ENCODE peak calls at places on chromosome 7, in ten cellular contexts. One of them, this sample, is unnamed.

GRCh38 chr7:76063525-76063924 is 15.6 kb downstream of the MDH2 start:
- DNase-seq in NCI-H526 treated with DMSO at 0.1 percent for 48 hours: no peak
- DNase-seq in fibroblast of lung: no peak
- DNase-seq in stimulated activated CD4-positive, alpha-beta T cell treated with anti-CD3 and anti-CD28 coated beads, Interleukin-1b, Interleukin-23, amount 100 ng/mL, for 1 hour: no peak
- DNase-seq in activated T-cell treated with anti-CD3 and anti-CD28 coated beads, Interleukin-2, amount 50 U/mL, for 4 hours: no peak
- DNase-seq in activated CD4-positive, CD25-positive, alpha-beta regulatory T cell: no peak
- DNase-seq in amniotic stem cell: no peak
- DNase-seq in NCI-H1092: no peak
- DNase-seq in activated T-helper 2 cell treated with anti-CD3 and anti-CD28 coated beads, Interferon-gamma antibody, Interleukin-2, Interleukin-4, amounts not matched to agents 10 μg/mL and 5 μg/mL and 100 μg/mL, durations not matched to agents 14 hours and 24 hours and 36 hours: no peak
- DNase-seq in HuH-7: no peak
- DNase-seq in this sample: no peak

GRCh38 chr7:105860793-105861192 is 15.6 kb downstream of the ATXN7L1 start:
- DNase-seq in NCI-H526 treated with DMSO at 0.1 percent for 48 hours: no peak
- DNase-seq in fibroblast of lung: no peak
- DNase-seq in stimulated activated CD4-positive, alpha-beta T cell treated with anti-CD3 and anti-CD28 coated beads, Interleukin-1b, Interleukin-23, amount 100 ng/mL, for 1 hour: no peak
- DNase-seq in activated T-cell treated with anti-CD3 and anti-CD28 coated beads, Interleukin-2, amount 50 U/mL, for 4 hours: no peak
- DNase-seq in activated CD4-positive, CD25-positive, alpha-beta regulatory T cell: no peak
- DNase-seq in amniotic stem cell: no peak
- DNase-seq in NCI-H1092: no peak
- DNase-seq in activated T-helper 2 cell treated with anti-CD3 and anti-CD28 coated beads, Interferon-gamma antibody, Interleukin-2, Interleukin-4, amounts not matched to agents 10 μg/mL and 5 μg/mL and 100 μg/mL, durations not matched to agents 14 hours and 24 hours and 36 hours: no peak
- DNase-seq in HuH-7: no peak
- DNase-seq in this sample: no peak

GRCh38 chr7:146172112-146172511 is 55.5 kb downstream of the CNTNAP2 start:
- DNase-seq in NCI-H526 treated with DMSO at 0.1 percent for 48 hours: no peak
- DNase-seq in fibroblast of lung: no peak
- DNase-seq in stimulated activated CD4-positive, alpha-beta T cell treated with anti-CD3 and anti-CD28 coated beads, Interleukin-1b, Interleukin-23, amount 100 ng/mL, for 1 hour: no peak
- DNase-seq in activated T-cell treated with anti-CD3 and anti-CD28 coated beads, Interleukin-2, amount 50 U/mL, for 4 hours: no peak
- DNase-seq in activated CD4-positive, CD25-positive, alpha-beta regulatory T cell: no peak
- DNase-seq in amniotic stem cell: no peak
- DNase-seq in NCI-H1092: no peak
- DNase-seq in activated T-helper 2 cell treated with anti-CD3 and anti-CD28 coated beads, Interferon-gamma antibody, Interleukin-2, Interleukin-4, amounts not matched to agents 10 μg/mL and 5 μg/mL and 100 μg/mL, durations not matched to agents 14 hours and 24 hours and 36 hours: no peak
- DNase-seq in HuH-7: no peak
- DNase-seq in this sample: no peak

GRCh38 chr7:110104243-110104642 is 986.7 kb upstream of the LRRN3 start:
- DNase-seq in NCI-H526 treated with DMSO at 0.1 percent for 48 hours: no peak
- DNase-seq in fibroblast of lung: no peak
- DNase-seq in stimulated activated CD4-positive, alpha-beta T cell treated with anti-CD3 and anti-CD28 coated beads, Interleukin-1b, Interleukin-23, amount 100 ng/mL, for 1 hour: no peak
- DNase-seq in activated T-cell treated with anti-CD3 and anti-CD28 coated beads, Interleukin-2, amount 50 U/mL, for 4 hours: no peak
- DNase-seq in activated CD4-positive, CD25-positive, alpha-beta regulatory T cell: no peak
- DNase-seq in amniotic stem cell: no peak
- DNase-seq in NCI-H1092: no peak
- DNase-seq in activated T-helper 2 cell treated with anti-CD3 and anti-CD28 coated beads, Interferon-gamma antibody, Interleukin-2, Interleukin-4, amounts not matched to agents 10 μg/mL and 5 μg/mL and 100 μg/mL, durations not matched to agents 14 hours and 24 hours and 36 hours: no peak
- DNase-seq in HuH-7: no peak
- DNase-seq in this sample: no peak

GRCh38 chr7:101935521-101936141 is 118.2 kb downstream of the CUX1 start:
- DNase-seq in NCI-H526 treated with DMSO at 0.1 percent for 48 hours: no peak
- DNase-seq in fibroblast of lung: no peak
- DNase-seq in stimulated activated CD4-positive, alpha-beta T cell treated with anti-CD3 and anti-CD28 coated beads, Interleukin-1b, Interleukin-23, amount 100 ng/mL, for 1 hour: no peak
- DNase-seq in activated T-cell treated with anti-CD3 and anti-CD28 coated beads, Interleukin-2, amount 50 U/mL, for 4 hours: no peak
- DNase-seq in activated CD4-positive, CD25-positive, alpha-beta regulatory T cell: no peak
- DNase-seq in amniotic stem cell: no peak
- DNase-seq in NCI-H1092: no peak
- DNase-seq in activated T-helper 2 cell treated with anti-CD3 and anti-CD28 coated beads, Interferon-gamma antibody, Interleukin-2, Interleukin-4, amounts not matched to agents 10 μg/mL and 5 μg/mL and 100 μg/mL, durations not matched to agents 14 hours and 24 hours and 36 hours: no peak
- DNase-seq in HuH-7: no peak
- DNase-seq in this sample: no peak

GRCh38 chr7:155483245-155483644 is 25.3 kb downstream of the EN2 start:
- DNase-seq in NCI-H526 treated with DMSO at 0.1 percent for 48 hours: no peak
- DNase-seq in fibroblast of lung: no peak
- DNase-seq in stimulated activated CD4-positive, alpha-beta T cell treated with anti-CD3 and anti-CD28 coated beads, Interleukin-1b, Interleukin-23, amount 100 ng/mL, for 1 hour: no peak
- DNase-seq in activated T-cell treated with anti-CD3 and anti-CD28 coated beads, Interleukin-2, amount 50 U/mL, for 4 hours: no peak
- DNase-seq in activated CD4-positive, CD25-positive, alpha-beta regulatory T cell: no peak
- DNase-seq in amniotic stem cell: no peak
- DNase-seq in NCI-H1092: no peak
- DNase-seq in activated T-helper 2 cell treated with anti-CD3 and anti-CD28 coated beads, Interferon-gamma antibody, Interleukin-2, Interleukin-4, amounts not matched to agents 10 μg/mL and 5 μg/mL and 100 μg/mL, durations not matched to agents 14 hours and 24 hours and 36 hours: no peak
- DNase-seq in HuH-7: no peak
- DNase-seq in this sample: no peak

GRCh38 chr7:56092789-56093531 is at the start of gene PHKG1:
- DNase-seq in NCI-H526 treated with DMSO at 0.1 percent for 48 hours: no peak
- DNase-seq in fibroblast of lung: peak; percentile 80
- DNase-seq in stimulated activated CD4-positive, alpha-beta T cell treated with anti-CD3 and anti-CD28 coated beads, Interleukin-1b, Interleukin-23, amount 100 ng/mL, for 1 hour: no peak
- DNase-seq in activated T-cell treated with anti-CD3 and anti-CD28 coated beads, Interleukin-2, amount 50 U/mL, for 4 hours: no peak
- DNase-seq in activated CD4-positive, CD25-positive, alpha-beta regulatory T cell: no peak
- DNase-seq in amniotic stem cell: peak; percentile 57
- DNase-seq in NCI-H1092: peak; percentile 67
- DNase-seq in activated T-helper 2 cell treated with anti-CD3 and anti-CD28 coated beads, Interferon-gamma antibody, Interleukin-2, Interleukin-4, amounts not matched to agents 10 μg/mL and 5 μg/mL and 100 μg/mL, durations not matched to agents 14 hours and 24 hours and 36 hours: no peak
- DNase-seq in HuH-7: peak; percentile 74
- DNase-seq in this sample: no peak

GRCh38 chr7:50363327-50364060 is 59.0 kb downstream of the IKZF1 start:
- DNase-seq in NCI-H526 treated with DMSO at 0.1 percent for 48 hours: no peak
- DNase-seq in fibroblast of lung: no peak
- DNase-seq in stimulated activated CD4-positive, alpha-beta T cell treated with anti-CD3 and anti-CD28 coated beads, Interleukin-1b, Interleukin-23, amount 100 ng/mL, for 1 hour: no peak
- DNase-seq in activated T-cell treated with anti-CD3 and anti-CD28 coated beads, Interleukin-2, amount 50 U/mL, for 4 hours: no peak
- DNase-seq in activated CD4-positive, CD25-positive, alpha-beta regulatory T cell: no peak
- DNase-seq in amniotic stem cell: no peak
- DNase-seq in NCI-H1092: no peak
- DNase-seq in activated T-helper 2 cell treated with anti-CD3 and anti-CD28 coated beads, Interferon-gamma antibody, Interleukin-2, Interleukin-4, amounts not matched to agents 10 μg/mL and 5 μg/mL and 100 μg/mL, durations not matched to agents 14 hours and 24 hours and 36 hours: no peak
- DNase-seq in HuH-7: no peak
- DNase-seq in this sample: no peak

GRCh38 chr7:140239653-140239935 is 62.8 kb upstream of the KDM7A start:
- DNase-seq in NCI-H526 treated with DMSO at 0.1 percent for 48 hours: no peak
- DNase-seq in fibroblast of lung: no peak
- DNase-seq in stimulated activated CD4-positive, alpha-beta T cell treated with anti-CD3 and anti-CD28 coated beads, Interleukin-1b, Interleukin-23, amount 100 ng/mL, for 1 hour: no peak
- DNase-seq in activated T-cell treated with anti-CD3 and anti-CD28 coated beads, Interleukin-2, amount 50 U/mL, for 4 hours: no peak
- DNase-seq in activated CD4-positive, CD25-positive, alpha-beta regulatory T cell: no peak
- DNase-seq in amniotic stem cell: no peak
- DNase-seq in NCI-H1092: no peak
- DNase-seq in activated T-helper 2 cell treated with anti-CD3 and anti-CD28 coated beads, Interferon-gamma antibody, Interleukin-2, Interleukin-4, amounts not matched to agents 10 μg/mL and 5 μg/mL and 100 μg/mL, durations not matched to agents 14 hours and 24 hours and 36 hours: no peak
- DNase-seq in HuH-7: no peak
- DNase-seq in this sample: no peak

GRCh38 chr7:94875221-94875620 is 32.2 kb upstream of the PPP1R9A start:
- DNase-seq in NCI-H526 treated with DMSO at 0.1 percent for 48 hours: no peak
- DNase-seq in fibroblast of lung: no peak
- DNase-seq in stimulated activated CD4-positive, alpha-beta T cell treated with anti-CD3 and anti-CD28 coated beads, Interleukin-1b, Interleukin-23, amount 100 ng/mL, for 1 hour: no peak
- DNase-seq in activated T-cell treated with anti-CD3 and anti-CD28 coated beads, Interleukin-2, amount 50 U/mL, for 4 hours: no peak
- DNase-seq in activated CD4-positive, CD25-positive, alpha-beta regulatory T cell: no peak
- DNase-seq in amniotic stem cell: no peak
- DNase-seq in NCI-H1092: no peak
- DNase-seq in activated T-helper 2 cell treated with anti-CD3 and anti-CD28 coated beads, Interferon-gamma antibody, Interleukin-2, Interleukin-4, amounts not matched to agents 10 μg/mL and 5 μg/mL and 100 μg/mL, durations not matched to agents 14 hours and 24 hours and 36 hours: no peak
- DNase-seq in HuH-7: no peak
- DNase-seq in this sample: no peak

GRCh38 chr7:72183835-72184234 is 228.3 kb downstream of the CALN1 start:
- DNase-seq in NCI-H526 treated with DMSO at 0.1 percent for 48 hours: no peak
- DNase-seq in fibroblast of lung: no peak
- DNase-seq in stimulated activated CD4-positive, alpha-beta T cell treated with anti-CD3 and anti-CD28 coated beads, Interleukin-1b, Interleukin-23, amount 100 ng/mL, for 1 hour: no peak
- DNase-seq in activated T-cell treated with anti-CD3 and anti-CD28 coated beads, Interleukin-2, amount 50 U/mL, for 4 hours: no peak
- DNase-seq in activated CD4-positive, CD25-positive, alpha-beta regulatory T cell: no peak
- DNase-seq in amniotic stem cell: no peak
- DNase-seq in NCI-H1092: no peak
- DNase-seq in activated T-helper 2 cell treated with anti-CD3 and anti-CD28 coated beads, Interferon-gamma antibody, Interleukin-2, Interleukin-4, amounts not matched to agents 10 μg/mL and 5 μg/mL and 100 μg/mL, durations not matched to agents 14 hours and 24 hours and 36 hours: no peak
- DNase-seq in HuH-7: no peak
- DNase-seq in this sample: no peak

GRCh38 chr7:117929217-117929616 is 56.0 kb upstream of the CTTNBP2 start:
- DNase-seq in NCI-H526 treated with DMSO at 0.1 percent for 48 hours: no peak
- DNase-seq in fibroblast of lung: no peak
- DNase-seq in stimulated activated CD4-positive, alpha-beta T cell treated with anti-CD3 and anti-CD28 coated beads, Interleukin-1b, Interleukin-23, amount 100 ng/mL, for 1 hour: no peak
- DNase-seq in activated T-cell treated with anti-CD3 and anti-CD28 coated beads, Interleukin-2, amount 50 U/mL, for 4 hours: no peak
- DNase-seq in activated CD4-positive, CD25-positive, alpha-beta regulatory T cell: no peak
- DNase-seq in amniotic stem cell: no peak
- DNase-seq in NCI-H1092: no peak
- DNase-seq in activated T-helper 2 cell treated with anti-CD3 and anti-CD28 coated beads, Interferon-gamma antibody, Interleukin-2, Interleukin-4, amounts not matched to agents 10 μg/mL and 5 μg/mL and 100 μg/mL, durations not matched to agents 14 hours and 24 hours and 36 hours: no peak
- DNase-seq in HuH-7: no peak
- DNase-seq in this sample: no peak

GRCh38 chr7:114302858-114303257 is 111.8 kb upstream of the FOXP2 start:
- DNase-seq in NCI-H526 treated with DMSO at 0.1 percent for 48 hours: no peak
- DNase-seq in fibroblast of lung: peak; percentile 10
- DNase-seq in stimulated activated CD4-positive, alpha-beta T cell treated with anti-CD3 and anti-CD28 coated beads, Interleukin-1b, Interleukin-23, amount 100 ng/mL, for 1 hour: no peak
- DNase-seq in activated T-cell treated with anti-CD3 and anti-CD28 coated beads, Interleukin-2, amount 50 U/mL, for 4 hours: no peak
- DNase-seq in activated CD4-positive, CD25-positive, alpha-beta regulatory T cell: no peak
- DNase-seq in amniotic stem cell: no peak
- DNase-seq in NCI-H1092: no peak
- DNase-seq in activated T-helper 2 cell treated with anti-CD3 and anti-CD28 coated beads, Interferon-gamma antibody, Interleukin-2, Interleukin-4, amounts not matched to agents 10 μg/mL and 5 μg/mL and 100 μg/mL, durations not matched to agents 14 hours and 24 hours and 36 hours: no peak
- DNase-seq in HuH-7: no peak
- DNase-seq in this sample: no peak

GRCh38 chr7:78463039-78463438 is 664.5 kb downstream of the PHTF2 start:
- DNase-seq in NCI-H526 treated with DMSO at 0.1 percent for 48 hours: no peak
- DNase-seq in fibroblast of lung: no peak
- DNase-seq in stimulated activated CD4-positive, alpha-beta T cell treated with anti-CD3 and anti-CD28 coated beads, Interleukin-1b, Interleukin-23, amount 100 ng/mL, for 1 hour: no peak
- DNase-seq in activated T-cell treated with anti-CD3 and anti-CD28 coated beads, Interleukin-2, amount 50 U/mL, for 4 hours: no peak
- DNase-seq in activated CD4-positive, CD25-positive, alpha-beta regulatory T cell: no peak
- DNase-seq in amniotic stem cell: no peak
- DNase-seq in NCI-H1092: no peak
- DNase-seq in activated T-helper 2 cell treated with anti-CD3 and anti-CD28 coated beads, Interferon-gamma antibody, Interleukin-2, Interleukin-4, amounts not matched to agents 10 μg/mL and 5 μg/mL and 100 μg/mL, durations not matched to agents 14 hours and 24 hours and 36 hours: no peak
- DNase-seq in HuH-7: no peak
- DNase-seq in this sample: no peak

GRCh38 chr7:152313217-152313616 is 122.6 kb downstream of the KMT2C start:
- DNase-seq in NCI-H526 treated with DMSO at 0.1 percent for 48 hours: no peak
- DNase-seq in fibroblast of lung: no peak
- DNase-seq in stimulated activated CD4-positive, alpha-beta T cell treated with anti-CD3 and anti-CD28 coated beads, Interleukin-1b, Interleukin-23, amount 100 ng/mL, for 1 hour: no peak
- DNase-seq in activated T-cell treated with anti-CD3 and anti-CD28 coated beads, Interleukin-2, amount 50 U/mL, for 4 hours: no peak
- DNase-seq in activated CD4-positive, CD25-positive, alpha-beta regulatory T cell: no peak
- DNase-seq in amniotic stem cell: no peak
- DNase-seq in NCI-H1092: no peak
- DNase-seq in activated T-helper 2 cell treated with anti-CD3 and anti-CD28 coated beads, Interferon-gamma antibody, Interleukin-2, Interleukin-4, amounts not matched to agents 10 μg/mL and 5 μg/mL and 100 μg/mL, durations not matched to agents 14 hours and 24 hours and 36 hours: no peak
- DNase-seq in HuH-7: no peak
- DNase-seq in this sample: no peak

GRCh38 chr7:21945374-21946227 is at the start of gene CDCA7L:
- DNase-seq in NCI-H526 treated with DMSO at 0.1 percent for 48 hours: peak; percentile 77
- DNase-seq in fibroblast of lung: peak; percentile 77
- DNase-seq in stimulated activated CD4-positive, alpha-beta T cell treated with anti-CD3 and anti-CD28 coated beads, Interleukin-1b, Interleukin-23, amount 100 ng/mL, for 1 hour: peak; percentile 29
- DNase-seq in activated T-cell treated with anti-CD3 and anti-CD28 coated beads, Interleukin-2, amount 50 U/mL, for 4 hours: peak; percentile 39
- DNase-seq in activated CD4-positive, CD25-positive, alpha-beta regulatory T cell: peak; percentile 25
- DNase-seq in amniotic stem cell: peak; percentile 31
- DNase-seq in NCI-H1092: peak; percentile 68
- DNase-seq in activated T-helper 2 cell treated with anti-CD3 and anti-CD28 coated beads, Interferon-gamma antibody, Interleukin-2, Interleukin-4, amounts not matched to agents 10 μg/mL and 5 μg/mL and 100 μg/mL, durations not matched to agents 14 hours and 24 hours and 36 hours: peak; percentile 67
- DNase-seq in HuH-7: peak; percentile 85
- DNase-seq in this sample: no peak

GRCh38 chr7:81618400-81619014 is 151.3 kb downstream of the HGF start:
- DNase-seq in NCI-H526 treated with DMSO at 0.1 percent for 48 hours: no peak
- DNase-seq in fibroblast of lung: peak; percentile 96
- DNase-seq in stimulated activated CD4-positive, alpha-beta T cell treated with anti-CD3 and anti-CD28 coated beads, Interleukin-1b, Interleukin-23, amount 100 ng/mL, for 1 hour: no peak
- DNase-seq in activated T-cell treated with anti-CD3 and anti-CD28 coated beads, Interleukin-2, amount 50 U/mL, for 4 hours: no peak
- DNase-seq in activated CD4-positive, CD25-positive, alpha-beta regulatory T cell: no peak
- DNase-seq in amniotic stem cell: peak; percentile 64
- DNase-seq in NCI-H1092: no peak
- DNase-seq in activated T-helper 2 cell treated with anti-CD3 and anti-CD28 coated beads, Interferon-gamma antibody, Interleukin-2, Interleukin-4, amounts not matched to agents 10 μg/mL and 5 μg/mL and 100 μg/mL, durations not matched to agents 14 hours and 24 hours and 36 hours: no peak
- DNase-seq in HuH-7: no peak
- DNase-seq in this sample: no peak

GRCh38 chr7:107398161-107398560 is 71.7 kb upstream of the GPR22 start:
- DNase-seq in NCI-H526 treated with DMSO at 0.1 percent for 48 hours: no peak
- DNase-seq in fibroblast of lung: no peak
- DNase-seq in stimulated activated CD4-positive, alpha-beta T cell treated with anti-CD3 and anti-CD28 coated beads, Interleukin-1b, Interleukin-23, amount 100 ng/mL, for 1 hour: no peak
- DNase-seq in activated T-cell treated with anti-CD3 and anti-CD28 coated beads, Interleukin-2, amount 50 U/mL, for 4 hours: no peak
- DNase-seq in activated CD4-positive, CD25-positive, alpha-beta regulatory T cell: no peak
- DNase-seq in amniotic stem cell: no peak
- DNase-seq in NCI-H1092: no peak
- DNase-seq in activated T-helper 2 cell treated with anti-CD3 and anti-CD28 coated beads, Interferon-gamma antibody, Interleukin-2, Interleukin-4, amounts not matched to agents 10 μg/mL and 5 μg/mL and 100 μg/mL, durations not matched to agents 14 hours and 24 hours and 36 hours: no peak
- DNase-seq in HuH-7: no peak
- DNase-seq in this sample: no peak

GRCh38 chr7:57177856-57178767 is 45.9 kb upstream of the ZNF479 start:
- DNase-seq in NCI-H526 treated with DMSO at 0.1 percent for 48 hours: no peak
- DNase-seq in fibroblast of lung: no peak
- DNase-seq in stimulated activated CD4-positive, alpha-beta T cell treated with anti-CD3 and anti-CD28 coated beads, Interleukin-1b, Interleukin-23, amount 100 ng/mL, for 1 hour: no peak
- DNase-seq in activated T-cell treated with anti-CD3 and anti-CD28 coated beads, Interleukin-2, amount 50 U/mL, for 4 hours: no peak
- DNase-seq in activated CD4-positive, CD25-positive, alpha-beta regulatory T cell: no peak
- DNase-seq in amniotic stem cell: no peak
- DNase-seq in NCI-H1092: no peak
- DNase-seq in activated T-helper 2 cell treated with anti-CD3 and anti-CD28 coated beads, Interferon-gamma antibody, Interleukin-2, Interleukin-4, amounts not matched to agents 10 μg/mL and 5 μg/mL and 100 μg/mL, durations not matched to agents 14 hours and 24 hours and 36 hours: no peak
- DNase-seq in HuH-7: no peak
- DNase-seq in this sample: no peak

GRCh38 chr7:86949052-86949778 is 110.2 kb downstream of the ELAPOR2 start:
- DNase-seq in NCI-H526 treated with DMSO at 0.1 percent for 48 hours: no peak
- DNase-seq in fibroblast of lung: no peak
- DNase-seq in stimulated activated CD4-positive, alpha-beta T cell treated with anti-CD3 and anti-CD28 coated beads, Interleukin-1b, Interleukin-23, amount 100 ng/mL, for 1 hour: no peak
- DNase-seq in activated T-cell treated with anti-CD3 and anti-CD28 coated beads, Interleukin-2, amount 50 U/mL, for 4 hours: no peak
- DNase-seq in activated CD4-positive, CD25-positive, alpha-beta regulatory T cell: no peak
- DNase-seq in amniotic stem cell: no peak
- DNase-seq in NCI-H1092: no peak
- DNase-seq in activated T-helper 2 cell treated with anti-CD3 and anti-CD28 coated beads, Interferon-gamma antibody, Interleukin-2, Interleukin-4, amounts not matched to agents 10 μg/mL and 5 μg/mL and 100 μg/mL, durations not matched to agents 14 hours and 24 hours and 36 hours: no peak
- DNase-seq in HuH-7: no peak
- DNase-seq in this sample: no peak

GRCh38 chr7:127793582-127793981 is 141.6 kb downstream of the SND1 start:
- DNase-seq in NCI-H526 treated with DMSO at 0.1 percent for 48 hours: no peak
- DNase-seq in fibroblast of lung: no peak
- DNase-seq in stimulated activated CD4-positive, alpha-beta T cell treated with anti-CD3 and anti-CD28 coated beads, Interleukin-1b, Interleukin-23, amount 100 ng/mL, for 1 hour: no peak
- DNase-seq in activated T-cell treated with anti-CD3 and anti-CD28 coated beads, Interleukin-2, amount 50 U/mL, for 4 hours: no peak
- DNase-seq in activated CD4-positive, CD25-positive, alpha-beta regulatory T cell: no peak
- DNase-seq in amniotic stem cell: no peak
- DNase-seq in NCI-H1092: no peak
- DNase-seq in activated T-helper 2 cell treated with anti-CD3 and anti-CD28 coated beads, Interferon-gamma antibody, Interleukin-2, Interleukin-4, amounts not matched to agents 10 μg/mL and 5 μg/mL and 100 μg/mL, durations not matched to agents 14 hours and 24 hours and 36 hours: no peak
- DNase-seq in HuH-7: no peak
- DNase-seq in this sample: no peak

GRCh38 chr7:151168022-151168786 is 710 bp upstream of the GBX1 start:
- DNase-seq in NCI-H526 treated with DMSO at 0.1 percent for 48 hours: no peak
- DNase-seq in fibroblast of lung: no peak
- DNase-seq in stimulated activated CD4-positive, alpha-beta T cell treated with anti-CD3 and anti-CD28 coated beads, Interleukin-1b, Interleukin-23, amount 100 ng/mL, for 1 hour: peak; percentile 42
- DNase-seq in activated T-cell treated with anti-CD3 and anti-CD28 coated beads, Interleukin-2, amount 50 U/mL, for 4 hours: peak; percentile 52
- DNase-seq in activated CD4-positive, CD25-positive, alpha-beta regulatory T cell: peak; percentile 28
- DNase-seq in amniotic stem cell: no peak
- DNase-seq in NCI-H1092: no peak
- DNase-seq in activated T-helper 2 cell treated with anti-CD3 and anti-CD28 coated beads, Interferon-gamma antibody, Interleukin-2, Interleukin-4, amounts not matched to agents 10 μg/mL and 5 μg/mL and 100 μg/mL, durations not matched to agents 14 hours and 24 hours and 36 hours: peak; percentile 46
- DNase-seq in HuH-7: peak; percentile 88
- DNase-seq in this sample: no peak

GRCh38 chr7:138029941-138030340 is 28.1 kb upstream of the CREB3L2 start:
- DNase-seq in NCI-H526 treated with DMSO at 0.1 percent for 48 hours: no peak
- DNase-seq in fibroblast of lung: peak; percentile 27
- DNase-seq in stimulated activated CD4-positive, alpha-beta T cell treated with anti-CD3 and anti-CD28 coated beads, Interleukin-1b, Interleukin-23, amount 100 ng/mL, for 1 hour: no peak
- DNase-seq in activated T-cell treated with anti-CD3 and anti-CD28 coated beads, Interleukin-2, amount 50 U/mL, for 4 hours: no peak
- DNase-seq in activated CD4-positive, CD25-positive, alpha-beta regulatory T cell: no peak
- DNase-seq in amniotic stem cell: no peak
- DNase-seq in NCI-H1092: no peak
- DNase-seq in activated T-helper 2 cell treated with anti-CD3 and anti-CD28 coated beads, Interferon-gamma antibody, Interleukin-2, Interleukin-4, amounts not matched to agents 10 μg/mL and 5 μg/mL and 100 μg/mL, durations not matched to agents 14 hours and 24 hours and 36 hours: no peak
- DNase-seq in HuH-7: no peak
- DNase-seq in this sample: no peak

GRCh38 chr7:69934475-69934903 is 336.2 kb downstream of the AUTS2 start:
- DNase-seq in NCI-H526 treated with DMSO at 0.1 percent for 48 hours: peak; percentile 96
- DNase-seq in fibroblast of lung: no peak
- DNase-seq in stimulated activated CD4-positive, alpha-beta T cell treated with anti-CD3 and anti-CD28 coated beads, Interleukin-1b, Interleukin-23, amount 100 ng/mL, for 1 hour: no peak
- DNase-seq in activated T-cell treated with anti-CD3 and anti-CD28 coated beads, Interleukin-2, amount 50 U/mL, for 4 hours: no peak
- DNase-seq in activated CD4-positive, CD25-positive, alpha-beta regulatory T cell: no peak
- DNase-seq in amniotic stem cell: no peak
- DNase-seq in NCI-H1092: peak; percentile 94
- DNase-seq in activated T-helper 2 cell treated with anti-CD3 and anti-CD28 coated beads, Interferon-gamma antibody, Interleukin-2, Interleukin-4, amounts not matched to agents 10 μg/mL and 5 μg/mL and 100 μg/mL, durations not matched to agents 14 hours and 24 hours and 36 hours: no peak
- DNase-seq in HuH-7: no peak
- DNase-seq in this sample: peak; percentile 76

GRCh38 chr7:46153951-46154787 is 233.1 kb upstream of the IGFBP3 start:
- DNase-seq in NCI-H526 treated with DMSO at 0.1 percent for 48 hours: no peak
- DNase-seq in fibroblast of lung: peak; percentile 64
- DNase-seq in stimulated activated CD4-positive, alpha-beta T cell treated with anti-CD3 and anti-CD28 coated beads, Interleukin-1b, Interleukin-23, amount 100 ng/mL, for 1 hour: no peak
- DNase-seq in activated T-cell treated with anti-CD3 and anti-CD28 coated beads, Interleukin-2, amount 50 U/mL, for 4 hours: no peak
- DNase-seq in activated CD4-positive, CD25-positive, alpha-beta regulatory T cell: no peak
- DNase-seq in amniotic stem cell: no peak
- DNase-seq in NCI-H1092: no peak
- DNase-seq in activated T-helper 2 cell treated with anti-CD3 and anti-CD28 coated beads, Interferon-gamma antibody, Interleukin-2, Interleukin-4, amounts not matched to agents 10 μg/mL and 5 μg/mL and 100 μg/mL, durations not matched to agents 14 hours and 24 hours and 36 hours: no peak
- DNase-seq in HuH-7: peak; percentile 43
- DNase-seq in this sample: no peak

GRCh38 chr7:158723266-158723665 is 18.7 kb upstream of the NCAPG2 start:
- DNase-seq in NCI-H526 treated with DMSO at 0.1 percent for 48 hours: no peak
- DNase-seq in fibroblast of lung: no peak
- DNase-seq in stimulated activated CD4-positive, alpha-beta T cell treated with anti-CD3 and anti-CD28 coated beads, Interleukin-1b, Interleukin-23, amount 100 ng/mL, for 1 hour: no peak
- DNase-seq in activated T-cell treated with anti-CD3 and anti-CD28 coated beads, Interleukin-2, amount 50 U/mL, for 4 hours: no peak
- DNase-seq in activated CD4-positive, CD25-positive, alpha-beta regulatory T cell: no peak
- DNase-seq in amniotic stem cell: no peak
- DNase-seq in NCI-H1092: no peak
- DNase-seq in activated T-helper 2 cell treated with anti-CD3 and anti-CD28 coated beads, Interferon-gamma antibody, Interleukin-2, Interleukin-4, amounts not matched to agents 10 μg/mL and 5 μg/mL and 100 μg/mL, durations not matched to agents 14 hours and 24 hours and 36 hours: no peak
- DNase-seq in HuH-7: no peak
- DNase-seq in this sample: no peak

GRCh38 chr7:129169171-129169643 is 19.2 kb upstream of the SMO start:
- DNase-seq in NCI-H526 treated with DMSO at 0.1 percent for 48 hours: no peak
- DNase-seq in fibroblast of lung: peak; percentile 53
- DNase-seq in stimulated activated CD4-positive, alpha-beta T cell treated with anti-CD3 and anti-CD28 coated beads, Interleukin-1b, Interleukin-23, amount 100 ng/mL, for 1 hour: no peak
- DNase-seq in activated T-cell treated with anti-CD3 and anti-CD28 coated beads, Interleukin-2, amount 50 U/mL, for 4 hours: no peak
- DNase-seq in activated CD4-positive, CD25-positive, alpha-beta regulatory T cell: no peak
- DNase-seq in amniotic stem cell: no peak
- DNase-seq in NCI-H1092: peak; percentile 39
- DNase-seq in activated T-helper 2 cell treated with anti-CD3 and anti-CD28 coated beads, Interferon-gamma antibody, Interleukin-2, Interleukin-4, amounts not matched to agents 10 μg/mL and 5 μg/mL and 100 μg/mL, durations not matched to agents 14 hours and 24 hours and 36 hours: peak; percentile 22
- DNase-seq in HuH-7: no peak
- DNase-seq in this sample: no peak

GRCh38 chr7:47758546-47758945 is 176.6 kb upstream of the TNS3 start:
- DNase-seq in NCI-H526 treated with DMSO at 0.1 percent for 48 hours: no peak
- DNase-seq in fibroblast of lung: peak; percentile 57
- DNase-seq in stimulated activated CD4-positive, alpha-beta T cell treated with anti-CD3 and anti-CD28 coated beads, Interleukin-1b, Interleukin-23, amount 100 ng/mL, for 1 hour: no peak
- DNase-seq in activated T-cell treated with anti-CD3 and anti-CD28 coated beads, Interleukin-2, amount 50 U/mL, for 4 hours: no peak
- DNase-seq in activated CD4-positive, CD25-positive, alpha-beta regulatory T cell: no peak
- DNase-seq in amniotic stem cell: no peak
- DNase-seq in NCI-H1092: no peak
- DNase-seq in activated T-helper 2 cell treated with anti-CD3 and anti-CD28 coated beads, Interferon-gamma antibody, Interleukin-2, Interleukin-4, amounts not matched to agents 10 μg/mL and 5 μg/mL and 100 μg/mL, durations not matched to agents 14 hours and 24 hours and 36 hours: no peak
- DNase-seq in HuH-7: no peak
- DNase-seq in this sample: no peak

This sample was measured in NCI-H187.